ENCODE peak calls at places on chromosomes 7 and 10, in six cellular contexts. U is fibroblast of lung, S is PC-9, R is GM13977, Q is GM23338, Z is NCI-H187. H is an unnamed sample.

GRCh38 chr7:66016131-66016461 is 34.1 kb upstream of the GUSB start:
- DNase-seq in Z (no peak), Q (no peak), R (no peak), U (peak), S (peak), H (no peak)

GRCh38 chr10:8438603-8439002 is 384.1 kb downstream of the GATA3 start:
- DNase-seq in U (no peak), Q (no peak), S (no peak), R (no peak), Z (no peak), H (no peak)

GRCh38 chr10:87860156-87860795 is 3.1 kb downstream of the KLLN start:
- DNase-seq in Z (no peak), U (peak), S (peak), Q (peak), R (peak), H (no peak)

GRCh38 chr7:151431768-151432311 is 8.1 kb downstream of the CRYGN start:
- DNase-seq in R (no peak), Z (no peak), Q (no peak), S (no peak), U (no peak), H (no peak)

GRCh38 chr10:68238371-68238770 is 6.5 kb upstream of the ATOH7 start:
- DNase-seq in Q (no peak), U (no peak), R (no peak), S (no peak), Z (no peak), H (no peak)

GRCh38 chr10:16259726-16260125 is 177.1 kb upstream of the PTER start:
- DNase-seq in Z (no peak), S (no peak), U (no peak), Q (no peak), R (no peak), H (no peak)

GRCh38 chr7:151755131-151755787 is 121.7 kb downstream of the PRKAG2 start:
- DNase-seq in U (no peak), R (no peak), S (no peak), Z (no peak), Q (no peak), H (no peak)

GRCh38 chr10:32318476-32318896 is 28.5 kb downstream of the EPC1 start:
- DNase-seq in R (peak), S (no peak), Q (no peak), Z (no peak), U (no peak), H (no peak)

GRCh38 chr7:11517853-11518252 is 314.1 kb downstream of the THSD7A start:
- DNase-seq in Z (no peak), Q (peak), S (no peak), U (no peak), R (no peak), H (no peak)

GRCh38 chr10:79238606-79239005 is 108.7 kb upstream of the PPIF start:
- DNase-seq in R (no peak), U (peak), Q (no peak), Z (no peak), S (peak), H (no peak)

GRCh38 chr7:52794621-52795020 is 240.8 kb upstream of the POM121L12 start:
- DNase-seq in Z (no peak), R (no peak), S (no peak), U (no peak), Q (no peak), H (no peak)

GRCh38 chr10:63166742-63167258 is 33.7 kb downstream of the NRBF2 start:
- DNase-seq in S (peak), Q (peak), R (no peak), Z (no peak), U (peak), H (peak)

GRCh38 chr7:43303740-43304241 is 191.3 kb downstream of the HECW1 start:
- DNase-seq in S (no peak), R (no peak), U (peak), Z (no peak), Q (no peak), H (no peak)

GRCh38 chr10:59234194-59234593 is 57.8 kb downstream of the PHYHIPL start:
- DNase-seq in U (peak), Z (no peak), Q (no peak), S (no peak), R (no peak), H (no peak)

GRCh38 chr10:92990615-92991014 is 70.0 kb upstream of the CYP26C1 start:
- DNase-seq in Q (no peak), U (peak), S (no peak), R (peak), Z (no peak), H (no peak)

GRCh38 chr10:65284495-65285041 is 1641.3 kb upstream of the LRRTM3 start:
- DNase-seq in U (no peak), S (no peak), Z (no peak), Q (no peak), R (no peak), H (no peak)

H was measured in Calu3.